ENCODE peak calls at places on chromosomes 1 and 21, in ten cellular contexts. W, P, L, F, V, G, E, Q, R and Z are unnamed samples.

GRCh38 chr1:71046891-71047634 is 553 bp downstream of the PTGER3 start:
- DNase-seq in E (peak; percentile 54), V (no peak), F (no peak), L (no peak), G (no peak), P (no peak), R (no peak), W (no peak), Q (no peak), Z (no peak)

GRCh38 chr21:32328595-32328994 is 29.9 kb downstream of the MRAP start:
- DNase-seq in R (no peak), E (no peak), Q (no peak), L (no peak), V (no peak), W (no peak), F (no peak), P (no peak), G (no peak), Z (no peak)

GRCh38 chr21:36572091-36572490 is 92.2 kb upstream of the CLDN14 start:
- DNase-seq in G (no peak), L (no peak), P (no peak), F (no peak), R (no peak), E (no peak), V (no peak), W (no peak), Q (no peak), Z (no peak)

GRCh38 chr1:172246521-172247390 is 173.7 kb upstream of the C1orf105 start:
- DNase-seq in V (no peak), W (no peak), R (no peak), Q (no peak), E (no peak), G (no peak), L (no peak), P (peak; percentile 48), F (no peak), Z (no peak)

GRCh38 chr1:173475564-173476196 is 1.5 kb upstream of the PRDX6 start:
- DNase-seq in E (no peak), L (no peak), V (no peak), G (no peak), F (no peak), R (no peak), W (no peak), P (peak; percentile 85), Q (peak; percentile 21), Z (peak; percentile 5)

GRCh38 chr1:112708489-112708888 is 1.6 kb upstream of the RHOC start:
- DNase-seq in E (no peak), V (no peak), F (no peak), W (no peak), G (no peak), R (no peak), L (no peak), P (no peak), Q (no peak), Z (no peak)

GRCh38 chr1:232635778-232636356 is 5.9 kb upstream of the SIPA1L2 start:
- DNase-seq in E (no peak), F (no peak), L (no peak), Q (no peak), R (no peak), V (no peak), W (peak; percentile 45), P (peak; percentile 85), G (no peak), Z (peak; percentile 62)

GRCh38 chr1:178938959-178939317 is 68.1 kb upstream of the ANGPTL1 start:
- DNase-seq in E (peak; percentile 92), R (peak; percentile 86), F (no peak), W (peak; percentile 21), Q (no peak), V (peak; percentile 93), G (no peak), L (peak; percentile 76), P (no peak), Z (no peak)

GRCh38 chr1:173062156-173062938 is 11.6 kb upstream of the TNFSF18 start:
- DNase-seq in R (no peak), V (no peak), Q (peak; percentile 71), G (peak; percentile 55), E (no peak), L (no peak), W (peak; percentile 51), F (no peak), P (peak; percentile 100), Z (no peak)

GRCh38 chr1:161066694-161067093 is 3.0 kb downstream of the ARHGAP30 start:
- DNase-seq in L (no peak), F (no peak), W (no peak), G (no peak), E (no peak), P (no peak), V (no peak), Q (no peak), R (no peak), Z (no peak)

GRCh38 chr1:44249543-44249942 is 36.3 kb downstream of the DMAP1 start:
- DNase-seq in E (no peak), L (no peak), R (no peak), F (no peak), Q (no peak), G (no peak), W (no peak), P (no peak), V (no peak), Z (no peak)

GRCh38 chr1:64955093-64956066 is 11.0 kb downstream of the JAK1 start:
- DNase-seq in L (no peak), P (no peak), W (no peak), G (no peak), V (no peak), Q (no peak), F (no peak), R (no peak), E (no peak), Z (peak; percentile 19)

GRCh38 chr1:64959973-64960372 is 6.4 kb downstream of the JAK1 start:
- DNase-seq in V (no peak), P (no peak), E (no peak), W (no peak), R (no peak), F (no peak), G (no peak), Q (no peak), L (no peak), Z (no peak)

GRCh38 chr1:64953241-64953640 is 13.1 kb downstream of the JAK1 start:
- DNase-seq in G (no peak), L (no peak), V (no peak), R (no peak), Q (no peak), E (no peak), P (no peak), W (no peak), F (no peak), Z (no peak)

GRCh38 chr1:64956241-64956640 is 10.1 kb downstream of the JAK1 start:
- DNase-seq in E (no peak), Q (no peak), F (no peak), G (no peak), L (no peak), V (no peak), W (no peak), P (peak; percentile 24), R (no peak), Z (no peak)

GRCh38 chr1:64956733-64957441 is 9.5 kb downstream of the JAK1 start:
- DNase-seq in V (no peak), W (no peak), Q (no peak), E (no peak), F (no peak), P (no peak), L (no peak), G (no peak), R (no peak), Z (peak; percentile 16)
- H3K27ac ChIP-seq in V (no peak overlapping the region), W (no peak overlapping the region), Q (peak overlapping the region; percentile 22), E (peak overlapping the region; percentile 27), F (peak overlapping the region; percentile 1), P (no peak overlapping the region), L (no peak overlapping the region), G (no peak overlapping the region), R (no peak overlapping the region), Z (no peak overlapping the region)

DNA sequence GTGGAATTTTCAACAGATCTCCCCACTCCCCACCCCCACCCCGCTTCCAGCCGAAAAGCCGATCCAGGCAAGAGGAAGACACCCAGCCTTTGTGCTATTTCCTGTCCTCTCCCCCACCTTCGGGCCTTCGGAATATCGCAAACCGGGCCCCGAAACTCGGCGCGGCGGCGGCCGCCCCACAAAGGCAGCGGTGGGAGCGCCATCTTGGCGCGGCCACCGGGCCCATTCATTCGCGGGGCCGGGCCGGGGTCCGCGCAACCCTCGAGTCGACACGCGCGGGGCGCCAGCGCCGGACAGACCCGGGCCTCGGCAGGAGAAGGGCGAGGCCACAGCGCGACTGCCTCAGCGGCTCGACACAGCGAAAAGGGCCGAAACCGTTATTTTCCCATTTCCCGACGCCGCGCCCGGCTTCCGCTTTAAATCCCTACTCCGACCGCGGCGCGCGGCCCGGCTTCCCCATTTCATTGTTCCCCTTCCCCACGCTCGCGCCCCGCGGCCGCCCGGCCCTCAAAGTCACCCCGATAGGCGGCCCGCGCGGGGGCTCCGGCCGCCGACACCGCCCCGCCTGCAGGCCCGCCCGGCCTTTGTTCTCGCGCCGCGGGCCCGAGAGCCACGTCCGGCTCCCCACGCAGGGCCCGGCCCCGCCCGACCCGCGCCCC is 911 bp downstream of the GNB1 start:
- DNase-seq in E (peak; percentile 82), R (peak; percentile 69), G (no peak), W (no peak), L (no peak), Q (no peak), P (peak; percentile 35), F (peak; percentile 15), V (no peak), Z (no peak)
- H3K27ac ChIP-seq in E (peak overlapping the region; percentile 88), R (peak overlapping the region; percentile 96), G (peak overlapping the region; percentile 91), W (peak overlapping the region; percentile 68), L (peak overlapping the region; percentile 79), Q (peak overlapping the region; percentile 72), P (peak overlapping the region; percentile 26), F (peak overlapping the region; percentile 67), V (peak overlapping the region; percentile 93), Z (peak overlapping the region; percentile 94)

GRCh38 chr1:87958201-87958600 is 629.5 kb downstream of the LMO4 start:
- DNase-seq in V (no peak), R (no peak), L (no peak), G (no peak), Q (no peak), P (no peak), W (no peak), F (no peak), E (no peak), Z (no peak)
- H3K27ac ChIP-seq in V (no peak overlapping the region), R (peak overlapping the region; percentile 53), L (peak overlapping the region; percentile 59), G (no peak overlapping the region), Q (no peak overlapping the region), P (no peak overlapping the region), W (no peak overlapping the region), F (no peak overlapping the region), E (no peak overlapping the region), Z (no peak overlapping the region)

DNA sequence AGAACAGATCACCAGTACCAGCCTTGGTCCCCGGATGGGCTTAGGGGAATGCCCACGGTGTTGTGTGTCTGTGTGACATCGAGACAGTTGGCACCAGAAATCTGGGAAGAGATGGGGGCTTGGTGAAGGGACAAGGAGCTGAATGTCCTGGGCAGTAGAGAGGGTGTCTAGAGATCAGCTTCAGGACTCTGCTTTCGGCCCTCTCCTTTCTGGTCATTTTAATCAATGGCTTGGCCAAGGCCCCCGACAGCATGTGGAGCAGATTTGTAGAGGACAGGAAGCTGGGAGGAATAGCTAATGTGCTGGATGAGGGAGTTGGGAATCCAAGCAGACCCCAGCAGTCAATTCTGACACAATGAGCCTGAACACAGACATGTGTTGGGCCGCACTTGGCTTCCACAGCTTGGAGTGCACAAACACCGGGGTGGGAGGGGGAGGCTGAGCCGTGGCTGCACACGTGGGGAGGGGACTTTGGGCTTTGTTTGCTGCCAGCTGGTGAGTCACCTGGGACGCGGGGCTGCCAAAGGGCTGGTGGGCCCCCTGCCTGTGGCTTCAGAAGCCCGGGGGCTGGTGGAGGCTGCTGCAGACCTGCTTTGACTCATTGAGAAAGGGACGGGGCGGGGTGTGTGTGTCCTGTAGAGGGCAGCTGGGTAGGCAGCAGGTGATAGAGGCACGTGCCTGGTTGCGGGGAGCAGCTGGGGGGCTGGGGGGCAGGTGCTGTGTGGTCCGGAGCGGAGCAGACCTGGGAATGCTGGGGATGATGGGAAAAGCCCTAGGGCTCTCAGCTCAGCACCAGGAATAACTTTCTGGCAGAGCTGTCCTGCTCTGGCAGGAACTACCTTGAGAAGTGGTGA is 20.9 kb downstream of the SLC1A7 start:
- DNase-seq in R (peak; percentile 42), L (no peak), V (no peak), E (peak; percentile 83), Q (no peak), W (no peak), F (no peak), P (peak; percentile 42), G (no peak), Z (peak; percentile 40)
- H3K27ac ChIP-seq in R (peak overlapping the region; percentile 69), L (no peak overlapping the region), V (no peak overlapping the region), E (no peak overlapping the region), Q (no peak overlapping the region), W (no peak overlapping the region), F (no peak overlapping the region), P (no peak overlapping the region), G (no peak overlapping the region), Z (no peak overlapping the region)